ENCODE peak calls at places on chromosomes 16 and 17, in four cellular contexts. One of them, this sample, is unnamed.

GRCh38 chr17:79657861-79658810 is 47.3 kb upstream of the RBFOX3 start:
- DNase-seq in GM12878: no peak
- DNase-seq in H1: peak; percentile 34
- DNase-seq in K562: no peak
- DNase-seq in this sample: no peak

GRCh38 chr17:55208078-55208812 is 56.5 kb upstream of the HLF start:
- DNase-seq in GM12878: no peak
- DNase-seq in H1: no peak
- DNase-seq in K562: no peak
- DNase-seq in this sample: no peak

GRCh38 chr16:69112285-69113129 is 7.1 kb downstream of the HAS3 start:
- DNase-seq in GM12878: no peak
- DNase-seq in H1: peak; percentile 90
- DNase-seq in K562: peak; percentile 80
- DNase-seq in this sample: peak; percentile 62

GRCh38 chr17:19384723-19385391 is 2.1 kb downstream of the MFAP4 start:
- DNase-seq in GM12878: no peak
- DNase-seq in H1: no peak
- DNase-seq in K562: peak; percentile 14
- DNase-seq in this sample: no peak

GRCh38 chr17:20961551-20961950 is 81.3 kb downstream of the USP22 start:
- DNase-seq in GM12878: no peak
- DNase-seq in H1: no peak
- DNase-seq in K562: no peak
- DNase-seq in this sample: no peak

GRCh38 chr17:34146440-34147043 is 108.5 kb upstream of the CCL2 start:
- DNase-seq in GM12878: no peak
- DNase-seq in H1: peak; percentile 90
- DNase-seq in K562: peak; percentile 71
- DNase-seq in this sample: peak; percentile 43

GRCh38 chr17:73494096-73494954 is 149.9 kb downstream of the SDK2 start:
- DNase-seq in GM12878: no peak
- DNase-seq in H1: no peak
- DNase-seq in K562: no peak
- DNase-seq in this sample: no peak

GRCh38 chr17:60229189-60229802 is 79.5 kb downstream of the CA4 start:
- DNase-seq in GM12878: no peak
- DNase-seq in H1: no peak
- DNase-seq in K562: no peak
- DNase-seq in this sample: no peak

GRCh38 chr17:1039511-1040215 is 42.7 kb downstream of the TIMM22 start:
- DNase-seq in GM12878: no peak
- DNase-seq in H1: no peak
- DNase-seq in K562: no peak
- DNase-seq in this sample: no peak

GRCh38 chr17:7354262-7354781 is 634 bp upstream of the TMEM95 start:
- DNase-seq in GM12878: no peak
- DNase-seq in H1: no peak
- DNase-seq in K562: no peak
- DNase-seq in this sample: no peak

GRCh38 chr17:71052971-71053370 is 883.6 kb downstream of the KCNJ2 start:
- DNase-seq in GM12878: no peak
- DNase-seq in H1: no peak
- DNase-seq in K562: no peak
- DNase-seq in this sample: no peak

GRCh38 chr17:57442401-57442823 is 186.1 kb downstream of the MSI2 start:
- DNase-seq in GM12878: no peak
- DNase-seq in H1: no peak
- DNase-seq in K562: no peak
- DNase-seq in this sample: no peak

GRCh38 chr17:50806141-50806643 is 29.2 kb upstream of the WFIKKN2 start:
- DNase-seq in GM12878: no peak
- DNase-seq in H1: peak; percentile 68
- DNase-seq in K562: no peak
- DNase-seq in this sample: peak; percentile 73

GRCh38 chr17:65514541-65514940 is 46.9 kb downstream of the AXIN2 start:
- DNase-seq in GM12878: no peak
- DNase-seq in H1: no peak
- DNase-seq in K562: no peak
- DNase-seq in this sample: no peak

GRCh38 chr17:6160188-6160555 is 90.0 kb downstream of the WSCD1 start:
- DNase-seq in GM12878: no peak
- DNase-seq in H1: no peak
- DNase-seq in K562: no peak
- DNase-seq in this sample: no peak

GRCh38 chr17:40431231-40431602 is 12.0 kb upstream of the IGFBP4 start:
- DNase-seq in GM12878: no peak
- DNase-seq in H1: no peak
- DNase-seq in K562: no peak
- DNase-seq in this sample: no peak

GRCh38 chr17:81445642-81446500 is 50.6 kb downstream of the BAHCC1 start:
- DNase-seq in GM12878: no peak
- DNase-seq in H1: no peak
- DNase-seq in K562: no peak
- DNase-seq in this sample: no peak

GRCh38 chr16:20359997-20360396 is 7.5 kb upstream of the UMOD start:
- DNase-seq in GM12878: no peak
- DNase-seq in H1: peak; percentile 59
- DNase-seq in K562: peak; percentile 41
- DNase-seq in this sample: peak; percentile 39

GRCh38 chr16:64864232-64864803 is 257.5 kb downstream of the CDH11 start:
- DNase-seq in GM12878: no peak
- DNase-seq in H1: no peak
- DNase-seq in K562: no peak
- DNase-seq in this sample: no peak

GRCh38 chr17:77736721-77737120 is 221.8 kb upstream of the TNRC6C start:
- DNase-seq in GM12878: no peak
- DNase-seq in H1: no peak
- DNase-seq in K562: no peak
- DNase-seq in this sample: no peak

GRCh38 chr17:63601439-63602371 is 1.0 kb downstream of the TACO1 start:
- DNase-seq in GM12878: no peak
- DNase-seq in H1: no peak
- DNase-seq in K562: peak; percentile 24
- DNase-seq in this sample: peak; percentile 79

GRCh38 chr16:48903054-48903453 is 293.1 kb upstream of the N4BP1 start:
- DNase-seq in GM12878: no peak
- DNase-seq in H1: no peak
- DNase-seq in K562: no peak
- DNase-seq in this sample: no peak

GRCh38 chr16:73771676-73772075 is 524.9 kb upstream of the PSMD7 start:
- DNase-seq in GM12878: no peak
- DNase-seq in H1: no peak
- DNase-seq in K562: no peak
- DNase-seq in this sample: no peak

GRCh38 chr17:67891481-67892119 is 66.3 kb downstream of the BPTF start:
- DNase-seq in GM12878: no peak
- DNase-seq in H1: no peak
- DNase-seq in K562: no peak
- DNase-seq in this sample: no peak

GRCh38 chr17:75633484-75634375 is 496 bp downstream of the SMIM5 start:
- DNase-seq in GM12878: no peak
- DNase-seq in H1: peak; percentile 92
- DNase-seq in K562: peak; percentile 91
- DNase-seq in this sample: peak; percentile 91

GRCh38 chr17:75634376-75634740 is 1.1 kb downstream of the SMIM5 start:
- DNase-seq in GM12878: no peak
- DNase-seq in H1: no peak
- DNase-seq in K562: no peak
- DNase-seq in this sample: no peak

GRCh38 chr17:75631353-75631752 is 1.9 kb upstream of the SMIM5 start:
- DNase-seq in GM12878: no peak
- DNase-seq in H1: no peak
- DNase-seq in K562: no peak
- DNase-seq in this sample: no peak

GRCh38 chr17:75632428-75632827 is 806 bp upstream of the SMIM5 start:
- DNase-seq in GM12878: no peak
- DNase-seq in H1: no peak
- DNase-seq in K562: no peak
- DNase-seq in this sample: no peak

GRCh38 chr17:75632863-75633483 is at the start of gene SMIM5:
- DNase-seq in GM12878: no peak
- DNase-seq in H1: peak; percentile 97
- DNase-seq in K562: peak; percentile 88
- DNase-seq in this sample: peak; percentile 74
- TF ChIP-seq SIN3A in GM12878: no peak
- TF ChIP-seq SIN3A in H1: no peak
- TF ChIP-seq SIN3A in K562: no peak
- TF ChIP-seq SIN3A in this sample: no peak

DNA sequence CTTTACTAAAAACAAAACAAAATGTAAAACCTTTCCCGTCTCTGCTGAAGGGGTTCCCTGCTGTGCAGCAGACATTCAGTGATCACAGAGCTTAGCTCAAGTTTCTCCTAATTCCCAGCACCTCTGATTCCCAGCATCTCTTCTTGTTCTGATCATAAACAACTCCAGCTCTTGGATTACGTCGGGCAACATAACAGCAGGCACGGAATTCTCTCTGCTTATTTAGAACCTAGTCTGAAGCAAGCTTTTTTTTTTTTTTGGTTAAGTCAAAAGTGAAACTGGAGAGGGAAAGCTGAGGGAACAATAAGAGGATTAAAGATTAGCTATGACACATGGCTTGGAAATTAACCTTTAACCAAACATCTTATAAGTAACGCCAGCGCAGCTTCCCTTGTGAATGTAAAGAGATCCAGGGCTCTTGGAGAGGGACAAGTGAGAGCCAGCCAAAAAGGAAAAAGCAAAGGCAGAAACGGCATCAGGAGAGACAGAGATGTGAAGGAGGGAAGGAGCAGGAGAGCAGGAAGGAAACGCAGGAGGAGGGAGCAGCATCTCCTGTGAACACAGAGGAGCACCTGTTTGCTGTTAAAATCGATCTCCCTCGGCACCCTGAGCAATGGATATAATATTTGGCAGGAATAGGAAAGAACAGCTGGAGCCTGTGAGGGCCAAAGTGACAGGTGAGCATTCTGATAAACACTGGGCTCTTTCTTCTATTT is at the start of gene BCO1:
- DNase-seq in GM12878: no peak
- DNase-seq in H1: no peak
- DNase-seq in K562: no peak
- DNase-seq in this sample: peak; percentile 35
- TF ChIP-seq HDAC6 in GM12878: no peak
- TF ChIP-seq HDAC6 in H1: no peak
- TF ChIP-seq HDAC6 in K562: no peak
- TF ChIP-seq HDAC6 in this sample: no peak

DNA sequence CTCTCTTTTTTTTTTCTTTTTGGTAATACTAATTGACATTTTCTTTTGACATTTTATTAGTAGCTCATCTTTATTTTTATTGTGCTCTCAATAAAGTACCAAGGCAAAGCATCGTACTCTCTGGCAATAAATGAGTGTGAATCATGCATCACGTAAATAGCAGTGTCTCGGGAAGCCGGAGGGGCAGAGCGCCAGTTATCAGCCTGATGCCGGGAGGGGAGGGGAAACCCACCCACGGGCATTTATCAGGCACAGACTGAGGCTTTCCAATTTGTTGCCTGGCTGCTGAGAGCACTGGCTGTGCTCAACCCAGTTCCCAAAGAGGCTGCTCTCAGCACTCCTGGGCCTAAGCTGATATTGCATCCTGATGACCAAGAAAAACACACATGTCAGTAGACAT is 118.4 kb upstream of the CDH5 start:
- DNase-seq in GM12878: no peak
- DNase-seq in H1: no peak
- DNase-seq in K562: no peak
- DNase-seq in this sample: no peak
- TF ChIP-seq SIN3A in GM12878: no peak
- TF ChIP-seq SIN3A in H1: no peak
- TF ChIP-seq SIN3A in K562: no peak
- TF ChIP-seq SIN3A in this sample: no peak

DNA sequence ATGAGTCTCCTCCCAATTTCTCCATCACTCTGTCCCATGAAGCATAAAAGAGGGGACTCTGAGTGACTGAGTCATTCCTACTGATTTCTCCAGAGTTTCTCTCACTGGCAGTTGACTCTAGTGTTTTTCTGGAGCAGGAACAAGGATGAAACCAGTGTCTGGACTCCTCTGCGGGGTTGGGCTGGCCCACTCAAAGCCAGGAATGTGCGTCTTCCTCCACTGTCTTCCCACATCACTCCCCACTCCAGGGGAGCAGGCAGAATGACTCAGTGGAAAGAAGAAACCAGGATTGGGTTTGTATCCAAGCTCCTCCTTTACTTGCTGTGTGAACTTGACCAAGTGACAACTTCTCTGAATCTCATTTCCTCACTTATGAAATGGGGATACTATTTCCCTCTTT is 497.5 kb upstream of the SALL1 start:
- DNase-seq in GM12878: no peak
- DNase-seq in H1: no peak
- DNase-seq in K562: no peak
- DNase-seq in this sample: no peak
- TF ChIP-seq HDAC6 in GM12878: no peak
- TF ChIP-seq HDAC6 in H1: no peak
- TF ChIP-seq HDAC6 in K562: no peak
- TF ChIP-seq HDAC6 in this sample: no peak

GRCh38 chr17:15397605-15398004 is 56.2 kb upstream of the TEKT3 start:
- DNase-seq in GM12878: no peak
- DNase-seq in H1: no peak
- DNase-seq in K562: no peak
- DNase-seq in this sample: no peak

GRCh38 chr17:15393414-15393813 is 52.0 kb upstream of the TEKT3 start:
- DNase-seq in GM12878: no peak
- DNase-seq in H1: no peak
- DNase-seq in K562: no peak
- DNase-seq in this sample: no peak

GRCh38 chr17:15388356-15389046 is 47.1 kb upstream of the TEKT3 start:
- DNase-seq in GM12878: no peak
- DNase-seq in H1: no peak
- DNase-seq in K562: no peak
- DNase-seq in this sample: no peak

GRCh38 chr17:15395091-15395490 is 53.7 kb upstream of the TEKT3 start:
- DNase-seq in GM12878: no peak
- DNase-seq in H1: no peak
- DNase-seq in K562: no peak
- DNase-seq in this sample: no peak

GRCh38 chr17:15392326-15392739 is 50.9 kb upstream of the TEKT3 start:
- DNase-seq in GM12878: no peak
- DNase-seq in H1: no peak
- DNase-seq in K562: no peak
- DNase-seq in this sample: no peak
- TF ChIP-seq SIN3A in GM12878: no peak
- TF ChIP-seq SIN3A in H1: no peak
- TF ChIP-seq SIN3A in K562: no peak
- TF ChIP-seq SIN3A in this sample: no peak

GRCh38 chr17:12665263-12666210 is at the start of gene MYOCD:
- DNase-seq in GM12878: no peak
- DNase-seq in H1: peak; percentile 82
- DNase-seq in K562: no peak
- DNase-seq in this sample: no peak
- TF ChIP-seq HDAC6 in GM12878: no peak
- TF ChIP-seq HDAC6 in H1: no peak
- TF ChIP-seq HDAC6 in K562: no peak
- TF ChIP-seq HDAC6 in this sample: no peak

This sample was measured in HepG2.